ENCODE peak calls at places on chromosomes 7 and 10, in four cellular contexts. C is coronary artery, D is lower leg skin, T is nephron progenitor cell. Y is an unnamed sample.

GRCh38 chr7:134660961-134661376 is 14.3 kb downstream of the BPGM start:
- DNase-seq in C (no peak), D (no peak), T (no peak), Y (no peak)

GRCh38 chr7:101680406-101681145 is 51.5 kb upstream of the MYL10 start:
- DNase-seq in C (no peak), D (no peak), T (no peak), Y (no peak)

GRCh38 chr7:17422966-17423365 is 124.5 kb downstream of the AHR start:
- DNase-seq in C (no peak), D (no peak), T (no peak), Y (no peak)

GRCh38 chr7:51067757-51068156 is 248.9 kb downstream of the COBL start:
- DNase-seq in C (no peak), D (peak; percentile 49), T (peak; percentile 75), Y (peak; percentile 57)

GRCh38 chr7:157951300-157952049 is 614.7 kb downstream of the DNAJB6 start:
- DNase-seq in C (peak; percentile 49), D (no peak), T (no peak), Y (no peak)

GRCh38 chr10:1240341-1240775 is 184.2 kb downstream of the WDR37 start:
- DNase-seq in C (no peak), D (no peak), T (peak; percentile 19), Y (no peak)

GRCh38 chr7:141268614-141269013 is 194.8 kb downstream of the TMEM178B start:
- DNase-seq in C (no peak), D (no peak), T (no peak), Y (no peak)

GRCh38 chr7:1508277-1508758 is 4.1 kb upstream of the INTS1 start:
- DNase-seq in C (no peak), D (no peak), T (no peak), Y (no peak)

GRCh38 chr7:51019231-51019844 is 236.6 kb upstream of the GRB10 start:
- DNase-seq in C (no peak), D (no peak), T (no peak), Y (no peak)

GRCh38 chr7:71511361-71511807 is 379.4 kb downstream of the GALNT17 start:
- DNase-seq in C (no peak), D (no peak), T (no peak), Y (no peak)

GRCh38 chr10:74056081-74056818 is 58.3 kb downstream of the VCL start:
- DNase-seq in C (no peak), D (no peak), T (no peak), Y (no peak)

GRCh38 chr10:127378628-127379027 is 170.5 kb upstream of the NPS start:
- DNase-seq in C (no peak), D (no peak), T (no peak), Y (no peak)

GRCh38 chr7:106840342-106840741 is 24.7 kb upstream of the PIK3CG start:
- DNase-seq in C (no peak), D (no peak), T (no peak), Y (no peak)

GRCh38 chr10:132427071-132427771 is 30.2 kb downstream of the PWWP2B start:
- DNase-seq in C (no peak), D (no peak), T (no peak), Y (no peak)

GRCh38 chr7:35571596-35572240 is 123.2 kb downstream of the HERPUD2 start:
- DNase-seq in C (no peak), D (no peak), T (no peak), Y (no peak)

GRCh38 chr7:1255817-1256340 is 23.2 kb downstream of the UNCX start:
- DNase-seq in C (no peak), D (no peak), T (no peak), Y (no peak)

GRCh38 chr7:2820508-2820934 is 23.6 kb downstream of the GNA12 start:
- DNase-seq in C (peak; percentile 88), D (peak; percentile 86), T (no peak), Y (peak; percentile 70)

GRCh38 chr7:31373337-31374289 is 33.1 kb upstream of the NEUROD6 start:
- DNase-seq in C (no peak), D (no peak), T (peak; percentile 62), Y (no peak)

GRCh38 chr7:126778101-126778500 is 474.6 kb downstream of the GRM8 start:
- DNase-seq in C (no peak), D (no peak), T (no peak), Y (no peak)

GRCh38 chr10:11758527-11759236 is 16.5 kb downstream of the ECHDC3 start:
- DNase-seq in C (no peak), D (no peak), T (no peak), Y (no peak)

GRCh38 chr10:48620719-48621118 is 15.8 kb upstream of the ARHGAP22 start:
- DNase-seq in C (peak; percentile 57), D (no peak), T (no peak), Y (no peak)

GRCh38 chr7:32957326-32958045 is at the start of gene FKBP9:
- DNase-seq in C (peak; percentile 92), D (peak; percentile 73), T (peak; percentile 87), Y (peak; percentile 50)

GRCh38 chr7:98116656-98117461 is 10.2 kb downstream of the LMTK2 start:
- DNase-seq in C (no peak), D (no peak), T (no peak), Y (no peak)

GRCh38 chr7:101882595-101883564 is 65.5 kb downstream of the CUX1 start:
- DNase-seq in C (peak; percentile 97), D (peak; percentile 89), T (peak; percentile 60), Y (peak; percentile 61)

GRCh38 chr10:88499569-88500470 is 83.3 kb downstream of the RNLS start:
- DNase-seq in C (no peak), D (no peak), T (no peak), Y (no peak)

GRCh38 chr7:43636093-43636492 is 53.2 kb downstream of the STK17A start:
- DNase-seq in C (no peak), D (peak; percentile 51), T (no peak), Y (no peak)

GRCh38 chr10:87092356-87092860 is 2.2 kb downstream of the GLUD1 start:
- DNase-seq in C (no peak), D (no peak), T (no peak), Y (no peak)

GRCh38 chr10:87092861-87093460 is 1.7 kb downstream of the GLUD1 start:
- DNase-seq in C (no peak), D (peak; percentile 39), T (no peak), Y (no peak)

GRCh38 chr10:87094373-87095240 is at the start of the genes GLUD1 and SHLD2:
- DNase-seq in C (peak; percentile 94), D (peak; percentile 90), T (peak; percentile 87), Y (peak; percentile 49)

GRCh38 chr10:87093461-87094372 is 926 bp downstream of the GLUD1 start:
- DNase-seq in C (peak; percentile 84), D (peak; percentile 64), T (peak; percentile 67), Y (peak; percentile 60)

GRCh38 chr10:87095241-87095945 is 387 bp downstream of the SHLD2 start:
- DNase-seq in C (peak; percentile 93), D (peak; percentile 76), T (peak; percentile 75), Y (peak; percentile 44)
- TF ChIP-seq CTCF in C (no peak), D (peak; percentile 26), T (no peak), Y (no peak)

GRCh38 chr10:93383562-93383981 is 98.6 kb downstream of the MYOF start:
- DNase-seq in C (no peak), D (no peak), T (no peak), Y (no peak)

GRCh38 chr10:93390691-93391090 is 91.4 kb downstream of the MYOF start:
- DNase-seq in C (no peak), D (no peak), T (no peak), Y (no peak)

GRCh38 chr10:93384006-93384405 is 98.1 kb downstream of the MYOF start:
- DNase-seq in C (no peak), D (peak; percentile 54), T (no peak), Y (no peak)

GRCh38 chr10:93392111-93392510 is 90.0 kb downstream of the MYOF start:
- DNase-seq in C (no peak), D (no peak), T (no peak), Y (no peak)

DNA sequence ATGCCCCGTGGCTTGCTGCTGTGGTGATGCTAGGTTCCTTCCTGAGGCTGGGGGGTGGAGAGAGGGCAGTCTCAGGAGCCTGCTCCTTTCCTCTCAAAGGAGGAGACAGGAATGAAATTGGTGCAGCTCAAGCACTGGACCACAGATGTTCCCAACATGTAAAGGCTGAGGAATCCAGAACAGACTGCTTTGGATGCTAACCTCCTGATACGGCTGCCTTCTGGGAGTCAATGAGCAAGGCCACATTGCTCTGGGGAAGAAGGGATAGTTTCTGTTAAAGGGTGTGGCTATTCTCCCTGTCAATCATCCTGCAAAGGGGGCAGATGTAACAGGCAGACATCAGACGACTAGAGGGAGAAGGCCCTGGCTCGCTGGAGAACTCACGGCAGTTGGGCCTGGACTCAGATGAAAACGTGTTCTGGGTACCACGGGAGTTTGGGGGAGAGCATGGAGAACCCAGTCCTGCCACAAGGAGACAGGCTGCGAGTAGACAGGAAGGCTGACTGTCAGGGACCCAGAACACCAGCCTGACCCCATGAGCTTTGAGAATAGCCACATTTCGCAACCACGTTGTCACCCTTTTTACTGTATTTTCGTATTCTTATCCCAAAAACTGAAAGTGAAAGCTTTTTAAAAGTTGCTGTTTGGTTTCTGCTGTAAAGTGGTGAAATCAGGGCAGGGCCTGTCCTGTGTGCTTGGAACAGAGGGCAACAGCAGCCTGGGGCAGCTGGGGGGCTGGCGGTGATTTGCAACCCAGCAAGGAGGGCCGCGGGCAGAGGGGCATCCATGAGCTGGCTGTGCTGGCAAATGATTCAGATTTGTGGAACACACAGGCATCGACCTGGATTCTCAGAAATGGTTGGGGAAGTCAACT is 95.4 kb downstream of the MYOF start:
- DNase-seq in C (no peak), D (peak; percentile 53), T (no peak), Y (no peak)
- TF ChIP-seq CTCF in C (no peak), D (no peak), T (no peak), Y (no peak)

GRCh38 chr10:130686680-130687300 is 550.6 kb downstream of the GLRX3 start:
- DNase-seq in C (no peak), D (no peak), T (peak; percentile 14), Y (no peak)
- TF ChIP-seq CTCF in C (no peak), D (no peak), T (peak; percentile 58), Y (no peak)

GRCh38 chr7:139747662-139748372 is 30.0 kb downstream of the HIPK2 start:
- DNase-seq in C (peak; percentile 62), D (no peak), T (no peak), Y (no peak)
- TF ChIP-seq CTCF in C (no peak), D (no peak), T (no peak), Y (no peak)

GRCh38 chr7:144027070-144027469 is 21.7 kb upstream of the OR2A5 start:
- DNase-seq in C (no peak), D (no peak), T (no peak), Y (no peak)
- TF ChIP-seq CTCF in C (no peak), D (no peak), T (peak; percentile 30), Y (no peak)

Y was measured in omental fat pad.